ENCODE peak calls at places on chromosomes 7 and 10, in five cellular contexts. V is right lobe of liver, B is esophagus squamous epithelium, J is body of pancreas, W is adrenal gland. Y is an unnamed sample.

GRCh38 chr10:43228783-43229207 is 38.1 kb downstream of the RASGEF1A start:
- DNase-seq in V (no peak), B (no peak), J (peak), W (no peak), Y (no peak)

GRCh38 chr10:126247454-126247975 is 140.8 kb downstream of the ADAM12 start:
- DNase-seq in V (no peak), B (no peak), W (peak), J (peak), Y (peak)

GRCh38 chr7:64618785-64619456 is 47.0 kb upstream of the ZNF107 start:
- DNase-seq in B (no peak), J (no peak), V (no peak), W (peak), Y (peak)

GRCh38 chr7:55111007-55111406 is 92.2 kb downstream of the EGFR start:
- DNase-seq in V (no peak), W (no peak), J (no peak), B (no peak), Y (no peak)

GRCh38 chr7:43764039-43764789 is 5.7 kb downstream of the BLVRA start:
- DNase-seq in J (peak), V (peak), B (no peak), W (peak), Y (no peak)

GRCh38 chr7:156773966-156774365 is 119.0 kb downstream of the LMBR1 start:
- DNase-seq in B (no peak), V (no peak), W (no peak), J (no peak), Y (no peak)

GRCh38 chr7:146115665-146116451 is 743 bp upstream of the CNTNAP2 start:
- DNase-seq in J (peak), V (peak), B (no peak), W (peak), Y (peak)

GRCh38 chr10:88152720-88153119 is 289.3 kb downstream of the PTEN start:
- DNase-seq in B (no peak), J (no peak), W (peak), V (no peak), Y (no peak)

GRCh38 chr7:38673795-38674194 is 42.6 kb upstream of the AMPH start:
- DNase-seq in J (no peak), W (peak), V (no peak), B (no peak), Y (no peak)

GRCh38 chr7:79882916-79883315 is 251.7 kb upstream of the GNAI1 start:
- DNase-seq in V (no peak), B (no peak), J (no peak), W (no peak), Y (no peak)

GRCh38 chr7:95317546-95317945 is 6.8 kb downstream of the PON1 start:
- DNase-seq in W (no peak), V (no peak), B (no peak), J (no peak), Y (no peak)

GRCh38 chr10:660980-661890 is 28.2 kb downstream of the DIP2C start:
- DNase-seq in J (no peak), V (no peak), W (no peak), B (no peak), Y (no peak)

GRCh38 chr7:30970594-30971094 is 6.9 kb downstream of the GHRHR start:
- DNase-seq in B (no peak), V (no peak), J (no peak), W (no peak), Y (no peak)

GRCh38 chr7:590731-591551 is 71.3 kb upstream of the PDGFA start:
- DNase-seq in V (peak), B (no peak), W (no peak), J (no peak), Y (no peak)

GRCh38 chr7:100983451-100984187 is 14.3 kb downstream of the MUC12 start:
- DNase-seq in W (no peak), B (no peak), J (no peak), V (no peak), Y (no peak)

GRCh38 chr7:135111379-135111778 is 36.5 kb upstream of the TMEM140 start:
- DNase-seq in B (no peak), J (no peak), W (no peak), V (no peak), Y (no peak)

GRCh38 chr10:133312016-133312768 is 3.5 kb downstream of the ZNF511 start:
- DNase-seq in W (no peak), V (peak), J (no peak), B (no peak), Y (no peak)

GRCh38 chr10:84654671-84655070 is 326.3 kb downstream of the CCSER2 start:
- DNase-seq in B (no peak), V (no peak), J (no peak), W (no peak), Y (no peak)

GRCh38 chr10:35545079-35545657 is 60.0 kb upstream of the GJD4 start:
- DNase-seq in J (no peak), B (no peak), W (no peak), V (no peak), Y (no peak)

GRCh38 chr10:10977978-10978377 is 39.7 kb upstream of the CELF2 start:
- DNase-seq in W (no peak), V (no peak), B (no peak), J (no peak), Y (no peak)

GRCh38 chr10:69359089-69360025 is 57.4 kb downstream of the TACR2 start:
- DNase-seq in W (no peak), V (no peak), B (no peak), J (no peak), Y (no peak)

GRCh38 chr10:7948601-7949000 is 105.9 kb upstream of the GATA3 start:
- DNase-seq in W (no peak), V (no peak), J (no peak), B (no peak), Y (no peak)

GRCh38 chr10:98919899-98920298 is 315.8 kb downstream of the HPSE2 start:
- DNase-seq in V (no peak), W (no peak), J (no peak), B (no peak), Y (no peak)

GRCh38 chr7:45638916-45639315 is 64.7 kb downstream of the ADCY1 start:
- DNase-seq in V (no peak), W (no peak), B (no peak), J (peak), Y (no peak)

GRCh38 chr7:95335093-95335492 is 10.8 kb upstream of the PON1 start:
- DNase-seq in B (no peak), W (peak), V (no peak), J (no peak), Y (no peak)

GRCh38 chr7:128941946-128942526 is 4.3 kb downstream of the IRF5 start:
- DNase-seq in J (no peak), V (no peak), B (no peak), W (no peak), Y (no peak)

GRCh38 chr10:77182803-77183202 is 454.8 kb downstream of the KCNMA1 start:
- DNase-seq in J (no peak), W (no peak), B (no peak), V (no peak), Y (peak)

GRCh38 chr10:129863231-129863663 is 100.8 kb downstream of the EBF3 start:
- DNase-seq in W (no peak), V (no peak), B (no peak), J (no peak), Y (no peak)

GRCh38 chr7:139557857-139558581 is 34.5 kb downstream of the CLEC2L start:
- DNase-seq in V (no peak), W (no peak), J (no peak), B (no peak), Y (no peak)

GRCh38 chr10:46551701-46552525 is 4.5 kb downstream of the GPRIN2 start:
- DNase-seq in J (no peak), W (peak), B (no peak), V (peak), Y (peak)

GRCh38 chr10:87660484-87661133 is 931 bp downstream of the PAPSS2 start:
- DNase-seq in J (peak), W (peak), B (no peak), V (peak), Y (no peak)

GRCh38 chr7:44617225-44617885 is 10.9 kb downstream of the OGDH start:
- DNase-seq in B (no peak), W (no peak), J (no peak), V (no peak), Y (no peak)

GRCh38 chr7:92528188-92528957 is at the start of the genes PEX1 and RBM48:
- DNase-seq in W (peak), V (peak), B (peak), J (peak), Y (peak)
- TF ChIP-seq POLR2A in W (peak), V (peak), B (peak), J (peak), Y (no peak)

DNA sequence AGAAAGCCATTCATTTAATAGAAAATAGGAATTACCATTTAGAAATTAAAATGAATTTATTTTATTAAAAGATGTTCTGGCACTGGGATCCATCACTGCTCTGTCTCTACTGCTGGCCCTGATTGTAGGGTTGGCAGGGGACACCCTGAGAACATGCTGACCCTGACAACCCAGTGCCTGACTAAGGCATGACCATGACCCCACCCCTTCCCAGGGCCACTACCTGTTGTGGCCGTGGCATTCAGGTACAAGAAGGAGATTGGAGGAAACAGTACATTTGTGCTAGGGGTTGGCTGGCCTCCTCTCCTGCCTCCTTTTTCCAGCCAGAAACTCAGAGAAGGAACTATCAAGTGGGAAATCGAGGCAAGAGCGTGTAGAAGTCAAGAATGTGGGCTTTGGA is 197.0 kb upstream of the ZMIZ1 start:
- DNase-seq in B (no peak), W (no peak), V (no peak), J (no peak), Y (no peak)
- TF ChIP-seq POLR2A in B (no peak), W (no peak), V (no peak), J (no peak), Y (no peak)

DNA sequence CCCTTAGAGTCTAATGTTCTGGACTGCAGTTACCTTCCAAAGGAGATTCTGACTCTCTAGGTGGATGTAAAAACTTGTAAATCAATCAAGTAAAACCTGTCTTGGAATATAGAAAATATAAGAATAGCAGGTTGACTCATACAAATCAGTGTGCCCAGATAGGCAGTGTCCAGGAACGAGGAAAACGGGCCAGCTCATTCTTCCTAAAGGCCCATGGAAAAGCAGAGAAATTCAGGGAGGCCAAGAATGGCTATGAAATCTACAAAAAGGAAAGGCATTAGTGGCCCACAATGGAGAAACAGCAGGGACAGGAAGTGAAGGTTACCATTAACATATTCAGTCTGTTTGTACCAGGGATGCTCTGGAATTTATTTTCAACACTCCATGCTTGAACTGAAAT is 14.9 kb downstream of the GLI3 start:
- DNase-seq in J (no peak), B (no peak), V (no peak), W (no peak), Y (no peak)
- TF ChIP-seq POLR2A in J (no peak), B (no peak), V (no peak), W (no peak), Y (no peak)

GRCh38 chr7:2629740-2630681 is 1.8 kb upstream of the TTYH3 start:
- DNase-seq in B (no peak), V (peak), J (no peak), W (no peak), Y (no peak)

GRCh38 chr7:2633538-2634264 is 1.9 kb downstream of the TTYH3 start:
- DNase-seq in J (no peak), B (no peak), V (no peak), W (peak), Y (no peak)

GRCh38 chr7:2632717-2633537 is 1.1 kb downstream of the TTYH3 start:
- DNase-seq in W (peak), J (peak), V (peak), B (no peak), Y (peak)

GRCh38 chr7:2634265-2635145 is 2.7 kb downstream of the TTYH3 start:
- DNase-seq in J (no peak), B (no peak), V (no peak), W (no peak), Y (no peak)

GRCh38 chr7:2631924-2632716 is at the start of gene TTYH3:
- DNase-seq in J (peak), V (peak), W (peak), B (no peak), Y (no peak)
- TF ChIP-seq POLR2A in J (no peak), V (peak), W (peak), B (no peak), Y (no peak)

GRCh38 chr7:42283553-42283952 is 46.5 kb upstream of the GLI3 start:
- DNase-seq in J (no peak), B (no peak), V (no peak), W (no peak), Y (no peak)

GRCh38 chr7:42292991-42293521 is 56.0 kb upstream of the GLI3 start:
- DNase-seq in B (no peak), W (no peak), V (peak), J (peak), Y (no peak)

GRCh38 chr7:42285383-42285824 is 48.4 kb upstream of the GLI3 start:
- DNase-seq in B (no peak), W (no peak), J (no peak), V (no peak), Y (no peak)

GRCh38 chr7:42289473-42289872 is 52.5 kb upstream of the GLI3 start:
- DNase-seq in B (no peak), J (no peak), W (no peak), V (no peak), Y (no peak)
- TF ChIP-seq POLR2A in B (no peak), J (no peak), W (no peak), V (no peak), Y (no peak)

DNA sequence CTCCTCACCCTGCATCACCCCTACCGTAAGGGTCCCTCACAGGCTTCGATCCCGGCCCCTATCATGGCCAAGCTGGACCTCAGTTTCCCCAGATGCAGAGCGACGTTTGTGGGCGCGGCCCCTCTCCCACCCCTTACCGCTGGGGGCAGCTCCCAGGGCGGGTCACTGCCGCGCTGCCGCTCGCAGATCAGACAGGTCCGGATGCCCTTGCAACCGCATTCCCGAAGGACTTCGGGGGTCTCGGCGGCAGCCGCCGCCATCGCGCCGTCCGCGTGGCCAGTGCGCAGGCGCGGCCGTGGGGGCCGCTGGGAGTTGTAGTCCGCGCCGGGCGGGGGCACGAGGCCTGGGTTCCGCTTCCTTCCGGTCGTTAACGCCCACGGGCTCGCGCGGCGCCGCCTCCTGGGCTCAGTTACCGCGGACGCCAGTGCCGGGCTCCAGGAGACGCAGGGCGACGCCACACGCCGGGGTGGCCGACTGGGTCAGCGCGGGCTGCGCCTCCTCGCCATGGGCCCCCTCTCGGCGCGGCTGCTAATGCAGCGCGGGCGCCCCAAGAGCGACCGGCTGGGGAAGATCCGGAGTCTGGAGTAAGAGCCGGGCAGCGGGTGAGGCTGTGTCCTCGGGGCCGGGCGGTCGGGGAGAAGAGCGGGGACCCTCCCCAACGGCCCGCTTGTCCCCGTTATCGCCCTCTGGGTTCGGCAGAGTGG is at the start of the genes ALKBH4 and LRWD1:
- DNase-seq in B (peak), J (peak), V (peak), W (peak), Y (peak)
- TF ChIP-seq POLR2A in B (peak), J (peak), V (peak), W (peak), Y (no peak)

GRCh38 chr10:5478694-5479305 is 20.6 kb downstream of the CALML5 start:
- DNase-seq in W (no peak), B (no peak), V (no peak), J (no peak), Y (no peak)

GRCh38 chr10:5482016-5482415 is 17.4 kb downstream of the CALML5 start:
- DNase-seq in J (no peak), V (no peak), W (no peak), B (no peak), Y (no peak)

GRCh38 chr10:5481121-5481520 is 18.2 kb downstream of the CALML5 start:
- DNase-seq in W (no peak), J (no peak), B (no peak), V (no peak), Y (no peak)

GRCh38 chr10:5479481-5480161 is 19.7 kb downstream of the CALML5 start:
- DNase-seq in W (no peak), J (no peak), B (no peak), V (no peak), Y (no peak)

DNA sequence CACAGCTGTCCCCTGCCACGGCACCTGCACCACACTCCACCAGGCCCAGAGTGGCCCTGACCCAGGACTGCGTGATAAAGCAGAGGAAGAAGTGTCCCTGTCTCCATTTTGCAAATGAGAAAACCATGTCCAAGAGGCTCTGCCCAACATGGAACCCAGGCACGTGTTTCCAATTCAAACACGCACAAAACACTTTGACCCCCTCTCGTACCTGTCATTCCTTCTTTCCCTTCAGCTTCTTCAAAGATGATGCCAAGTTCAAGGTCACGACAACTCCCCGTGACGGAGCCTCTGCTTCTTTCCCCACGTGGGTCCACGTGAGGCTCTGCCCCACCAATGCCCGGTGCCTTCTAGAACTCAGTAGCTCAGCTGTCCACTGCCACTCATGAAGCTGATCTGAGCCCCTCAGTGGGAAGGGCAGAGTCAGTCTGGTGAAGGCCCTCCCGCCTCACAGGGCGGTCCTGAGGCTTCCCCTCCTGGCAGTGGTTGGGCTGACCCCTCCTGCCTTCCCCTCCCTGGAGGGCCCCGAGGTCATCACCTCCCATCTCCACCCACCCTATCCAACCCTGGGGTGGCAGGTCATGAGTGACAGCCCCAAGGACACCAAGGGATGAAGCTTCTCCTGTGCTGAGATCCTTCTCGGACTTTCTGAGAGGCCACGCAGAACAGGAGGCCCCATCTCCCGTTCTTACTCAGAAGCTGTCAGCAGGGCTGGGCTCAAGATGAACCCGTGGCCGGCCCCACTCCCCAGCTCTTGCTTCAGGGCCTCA is 19.0 kb downstream of the CALML5 start:
- DNase-seq in V (no peak), B (no peak), W (no peak), J (no peak), Y (no peak)
- TF ChIP-seq POLR2A in V (no peak), B (no peak), W (no peak), J (no peak), Y (no peak)

Y was measured in heart left ventricle.